ENCODE peak calls at places on chromosome X, in five cellular contexts. K, H, P, F and Y are unnamed samples.

GRCh38 chrX:154483325-154483724 is 3.1 kb downstream of the UBL4A start:
- DNase-seq in K (no peak), F (no peak), P (no peak), H (no peak), Y (no peak)

GRCh38 chrX:111568356-111568755 is 56.9 kb downstream of the SERTM2 start:
- DNase-seq in P (peak; percentile 1), H (no peak), K (peak; percentile 59), F (no peak), Y (no peak)

GRCh38 chrX:23235051-23235450 is 99.6 kb upstream of the PTCHD1 start:
- DNase-seq in H (no peak), K (no peak), P (no peak), F (no peak), Y (no peak)

GRCh38 chrX:149867488-149867887 is 13.5 kb upstream of the MAGEA8 start:
- DNase-seq in F (no peak), P (no peak), K (no peak), H (no peak), Y (no peak)

GRCh38 chrX:135977611-135978010 is 3.8 kb upstream of the MMGT1 start:
- DNase-seq in P (no peak), F (no peak), K (no peak), H (peak; percentile 46), Y (no peak)

GRCh38 chrX:114962209-114962608 is 55.2 kb downstream of the IL13RA2 start:
- DNase-seq in K (no peak), P (no peak), F (no peak), H (no peak), Y (no peak)

GRCh38 chrX:101415180-101416130 is 7.4 kb downstream of the HNRNPH2 start:
- DNase-seq in K (peak; percentile 67), H (no peak), P (peak; percentile 44), F (no peak), Y (no peak)

GRCh38 chrX:142052238-142052637 is 148.5 kb downstream of the MAGEC1 start:
- DNase-seq in K (no peak), H (no peak), P (no peak), F (no peak), Y (no peak)

GRCh38 chrX:153854702-153855101 is 24.4 kb upstream of the PDZD4 start:
- DNase-seq in P (no peak), H (no peak), K (no peak), F (no peak), Y (no peak)

GRCh38 chrX:46459603-46460002 is 85.6 kb downstream of the ZNF674 start:
- DNase-seq in P (no peak), H (no peak), K (no peak), F (no peak), Y (no peak)

DNA sequence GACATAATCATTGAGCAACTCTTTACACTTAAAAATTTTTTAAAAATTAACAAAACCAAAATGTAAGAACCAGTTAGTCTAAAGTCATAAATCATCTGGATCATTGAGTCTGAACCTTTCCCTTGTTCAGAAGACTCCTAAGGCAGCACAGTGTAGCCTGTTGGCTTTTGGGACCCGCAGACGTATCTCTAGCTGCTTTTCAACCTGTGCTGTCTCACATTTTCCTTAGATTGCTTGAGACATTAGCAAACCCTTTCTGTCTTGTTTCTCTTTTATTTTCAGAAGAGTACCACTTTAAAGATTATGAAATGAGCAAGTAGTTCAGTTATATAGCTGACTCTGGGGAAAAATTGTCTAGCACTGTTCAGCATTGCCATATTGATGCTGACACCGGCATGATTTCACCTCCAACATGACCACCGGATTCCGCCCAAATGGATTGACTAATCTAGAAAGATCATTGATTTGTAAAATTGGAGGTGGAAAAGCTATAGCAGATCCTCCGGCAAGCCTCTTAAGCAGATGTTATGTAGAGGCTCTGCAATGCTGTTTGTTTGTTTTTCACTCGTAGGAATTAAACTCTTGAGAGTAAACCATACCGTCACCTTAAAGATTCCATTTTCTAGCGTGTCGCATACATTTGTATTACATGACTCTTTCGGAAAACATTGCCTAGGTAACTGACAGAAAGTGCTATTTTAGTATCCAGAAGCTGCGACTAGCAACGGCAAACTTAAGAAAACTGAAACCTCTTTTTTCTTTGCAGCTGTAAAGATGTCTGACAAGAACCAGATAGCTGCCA is 9.0 kb downstream of the TCEANC start:
- DNase-seq in H (no peak), K (no peak), F (no peak), P (no peak), Y (no peak)
- H3K4me3 ChIP-seq in H (peak overlapping the region; percentile 14), K (no peak overlapping the region), F (no peak overlapping the region), P (no peak overlapping the region), Y (no peak overlapping the region)

DNA sequence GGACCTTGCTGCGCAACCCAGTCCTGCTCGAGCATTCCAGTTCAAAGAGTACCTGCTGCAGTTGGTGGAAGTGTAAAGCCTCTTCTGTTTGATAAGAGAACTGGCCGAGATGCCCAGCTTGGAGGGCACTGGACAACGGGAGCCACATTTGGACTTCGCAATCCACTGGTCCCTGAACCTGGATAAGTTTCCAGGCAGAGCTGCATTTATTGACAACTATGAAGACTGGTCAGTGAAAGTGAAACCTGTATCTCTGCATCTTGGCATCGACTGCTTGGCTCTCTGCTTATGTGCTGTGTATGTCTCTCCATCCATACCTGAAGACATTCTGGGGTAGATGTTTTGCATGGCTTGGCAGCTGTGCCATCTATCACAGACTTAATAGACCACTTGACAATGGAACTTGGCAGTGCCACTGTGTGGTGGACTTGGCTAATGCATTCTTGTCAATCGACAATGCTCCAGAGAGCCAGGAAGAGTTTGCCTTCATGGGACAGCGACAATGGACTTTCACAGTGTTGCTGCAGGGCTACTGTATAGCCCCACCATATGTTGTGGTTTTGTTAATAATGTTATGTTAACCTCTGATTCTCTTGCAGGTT is 43.5 kb upstream of the ZBTB33 start:
- DNase-seq in H (no peak), P (no peak), F (no peak), K (no peak), Y (no peak)
- TF ChIP-seq CTCF in H (no peak), P (no peak), F (no peak), K (no peak), Y (no peak)

DNA sequence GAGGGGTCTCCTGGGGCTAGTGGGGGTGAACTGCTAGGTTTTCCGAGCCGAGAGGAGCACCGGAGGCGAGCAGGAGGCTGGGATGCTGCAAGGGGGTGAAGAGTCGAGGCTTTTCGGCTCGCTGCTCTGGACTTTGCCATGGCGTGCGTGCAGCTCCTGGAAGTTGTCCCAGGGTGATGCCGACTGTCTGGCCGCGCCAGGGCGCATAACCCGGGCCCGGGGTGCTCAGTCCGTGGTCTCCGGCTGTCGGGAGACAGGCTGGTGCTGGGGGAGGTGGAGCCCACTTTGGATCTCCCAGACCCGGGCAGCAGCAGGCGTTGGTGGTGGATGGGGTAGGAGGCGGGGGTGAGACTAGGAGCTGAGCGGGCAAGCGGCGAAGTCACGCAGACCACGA is 777 bp downstream of the GRIA3 start:
- DNase-seq in H (no peak), F (no peak), K (peak; percentile 31), P (no peak), Y (no peak)
- H3K4me3 ChIP-seq in H (peak overlapping the region; percentile 66), F (no peak overlapping the region), K (peak overlapping the region; percentile 64), P (peak overlapping the region; percentile 56), Y (peak overlapping the region; percentile 38)

DNA sequence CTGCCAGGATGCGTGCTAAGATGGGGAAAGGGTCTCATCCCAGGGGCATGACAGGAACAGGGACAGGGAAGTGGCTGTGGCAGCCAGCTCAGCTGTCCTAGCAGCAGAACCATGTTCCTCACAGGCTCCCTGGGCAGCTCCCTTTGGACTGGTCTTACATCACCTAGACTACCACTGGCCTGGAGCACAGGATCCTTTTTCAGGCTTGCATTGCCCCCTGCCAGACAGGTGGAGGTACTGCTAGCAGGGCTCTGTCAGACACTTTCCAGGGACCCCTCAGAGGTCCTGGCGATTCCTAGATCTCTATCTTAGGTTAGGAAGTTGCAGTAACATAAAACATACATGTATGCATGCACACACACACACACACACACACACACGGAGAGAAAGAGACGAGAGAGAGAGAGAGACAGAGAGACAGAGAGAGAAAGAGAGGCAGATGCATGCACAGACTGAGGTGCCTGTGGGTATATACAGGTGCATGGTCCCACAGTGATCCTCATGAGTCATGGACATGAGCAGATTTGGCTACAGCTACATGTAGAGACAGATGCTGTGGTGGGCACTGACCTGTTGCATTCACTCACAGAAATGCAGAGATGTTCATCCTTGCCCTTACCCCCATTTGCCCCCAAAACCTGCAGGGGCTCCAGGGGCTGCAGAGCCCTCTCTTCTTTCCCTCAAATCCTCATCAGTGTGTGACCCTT is 63.6 kb downstream of the STARD8 start:
- DNase-seq in F (no peak), K (peak; percentile 68), P (peak; percentile 32), H (no peak), Y (no peak)
- TF ChIP-seq CTCF in F (peak; percentile 38), K (peak; percentile 66), P (peak; percentile 76), H (peak; percentile 64), Y (peak; percentile 78)